ENCODE peak calls at places on chromosomes 1 and 21, in ten cellular contexts. P is activated CD8-positive, alpha-beta T cell treated with anti-CD3 and anti-CD28 coated beads for 36 hours; T is NCI-H2081; O is stimulated activated naive B cell treated with anti-CD40 and anti-IgM and Interleukin-4, amounts not matched to agents 10 μg/mL and 1 μg/mL and 100 μg/mL, for 72 hours; M is NCI-H774; G is activated B cell treated with CpG ODN at 0.5 μM for 24 hours; W is bronchial epithelial cell; A is left ventricle myocardium inferior; R is mesenchymal stem cell; J is kidney tubule cell. S is an unnamed sample.

GRCh38 chr1:160437432-160438319 is 37.3 kb downstream of the VANGL2 start:
- DNase-seq in A (no peak), G (no peak), W (no peak), T (no peak), P (peak; percentile 49), O (no peak), R (peak; percentile 35), M (no peak), J (no peak), S (no peak)

GRCh38 chr1:38076038-38076437 is 29.4 kb upstream of the POU3F1 start:
- DNase-seq in W (no peak), G (no peak), J (no peak), M (no peak), A (no peak), P (no peak), R (peak; percentile 17), T (no peak), O (no peak), S (no peak)

GRCh38 chr1:9561429-9561828 is 22.2 kb downstream of the SLC25A33 start:
- DNase-seq in T (peak; percentile 63), W (peak; percentile 93), M (peak; percentile 11), G (no peak), P (no peak), J (peak; percentile 94), A (no peak), R (peak; percentile 96), O (no peak), S (no peak)

GRCh38 chr1:222618880-222619321 is 1.0 kb downstream of the MIA3 start:
- DNase-seq in A (peak; percentile 18), O (no peak), M (no peak), T (peak; percentile 43), W (peak; percentile 19), G (no peak), P (peak; percentile 12), R (peak; percentile 48), J (peak; percentile 49), S (peak; percentile 36)

GRCh38 chr1:45304311-45305081 is 22.2 kb upstream of the HPDL start:
- DNase-seq in O (no peak), T (peak; percentile 37), M (no peak), A (no peak), P (peak; percentile 46), R (no peak), W (peak; percentile 32), G (no peak), J (peak; percentile 70), S (no peak)

GRCh38 chr1:47309427-47309826 is 4.5 kb downstream of the STIL start:
- DNase-seq in P (no peak), O (no peak), W (no peak), R (no peak), A (no peak), M (no peak), G (no peak), T (no peak), J (no peak), S (no peak)

GRCh38 chr1:20320734-20321133 is 30.1 kb downstream of the VWA5B1 start:
- DNase-seq in O (no peak), A (no peak), T (no peak), G (no peak), J (no peak), M (no peak), P (no peak), R (no peak), W (no peak), S (no peak)

GRCh38 chr21:21714396-21714795 is 716.2 kb downstream of the NCAM2 start:
- DNase-seq in R (peak; percentile 69), M (no peak), W (peak; percentile 1), G (no peak), O (no peak), P (no peak), T (no peak), A (no peak), J (no peak), S (no peak)

GRCh38 chr1:17141441-17142197 is 22.4 kb upstream of the PADI2 start:
- DNase-seq in J (no peak), A (no peak), T (no peak), P (no peak), M (no peak), O (peak; percentile 35), G (no peak), W (no peak), R (no peak), S (no peak)

GRCh38 chr1:2174348-2175054 is 20.1 kb downstream of the FAAP20 start:
- DNase-seq in T (peak; percentile 71), R (peak; percentile 61), O (no peak), M (no peak), W (peak; percentile 46), P (peak; percentile 46), A (peak; percentile 57), G (peak; percentile 31), J (peak; percentile 47), S (no peak)

GRCh38 chr1:114003431-114003830 is 24.2 kb downstream of the OLFML3 start:
- DNase-seq in T (no peak), O (no peak), R (no peak), M (no peak), J (no peak), G (no peak), W (no peak), P (no peak), A (no peak), S (no peak)